ENCODE peak calls at places on chromosomes 3 and 15, in six cellular contexts. One of them, this sample, is unnamed.
A peak's percentile ranks its signal among the peaks of the same experiment; 100 is the strongest.

GRCh38 chr3:58043933-58044332 is 35.7 kb downstream of the FLNB start:
- DNase-seq in GM13976: no peak
- DNase-seq in brain microvascular endothelial cell: no peak
- DNase-seq in DND-41: no peak
- DNase-seq in ovary: no peak
- DNase-seq in OCI-LY7: no peak
- DNase-seq in this sample: no peak

GRCh38 chr3:37941608-37942540 is 48.7 kb upstream of the VILL start:
- DNase-seq in OCI-LY7: no peak
- DNase-seq in GM13976: no peak
- DNase-seq in ovary: no peak
- DNase-seq in DND-41: no peak
- DNase-seq in brain microvascular endothelial cell: no peak
- DNase-seq in this sample: no peak

GRCh38 chr3:16145176-16145575 is 29.3 kb upstream of the GALNT15 start:
- DNase-seq in OCI-LY7: no peak
- DNase-seq in DND-41: no peak
- DNase-seq in GM13976: no peak
- DNase-seq in brain microvascular endothelial cell: no peak
- DNase-seq in ovary: no peak
- DNase-seq in this sample: no peak

GRCh38 chr3:188792788-188793187 is 379.0 kb upstream of the TPRG1 start:
- DNase-seq in brain microvascular endothelial cell: peak; percentile 39
- DNase-seq in OCI-LY7: peak; percentile 67
- DNase-seq in GM13976: no peak
- DNase-seq in ovary: no peak
- DNase-seq in DND-41: peak; percentile 38
- DNase-seq in this sample: peak; percentile 16

GRCh38 chr3:120693439-120694172 is 11.6 kb upstream of the HGD start:
- DNase-seq in OCI-LY7: no peak
- DNase-seq in GM13976: no peak
- DNase-seq in ovary: no peak
- DNase-seq in DND-41: no peak
- DNase-seq in brain microvascular endothelial cell: no peak
- DNase-seq in this sample: no peak

GRCh38 chr3:119428538-119428937 is 34.9 kb downstream of the TMEM39A start:
- DNase-seq in OCI-LY7: peak; percentile 26
- DNase-seq in brain microvascular endothelial cell: no peak
- DNase-seq in ovary: no peak
- DNase-seq in GM13976: no peak
- DNase-seq in DND-41: no peak
- DNase-seq in this sample: peak; percentile 5

GRCh38 chr15:25175033-25175788 is 220.4 kb downstream of the SNRPN start:
- DNase-seq in GM13976: peak; percentile 13
- DNase-seq in OCI-LY7: no peak
- DNase-seq in DND-41: peak; percentile 2
- DNase-seq in ovary: no peak
- DNase-seq in brain microvascular endothelial cell: no peak
- DNase-seq in this sample: no peak

GRCh38 chr3:193744822-193745684 is 152.0 kb downstream of the OPA1 start:
- DNase-seq in DND-41: no peak
- DNase-seq in brain microvascular endothelial cell: no peak
- DNase-seq in GM13976: no peak
- DNase-seq in OCI-LY7: no peak
- DNase-seq in ovary: no peak
- DNase-seq in this sample: no peak

GRCh38 chr3:13621381-13622221 is 72.7 kb downstream of the FBLN2 start:
- DNase-seq in brain microvascular endothelial cell: no peak
- DNase-seq in DND-41: peak; percentile 87
- DNase-seq in GM13976: no peak
- DNase-seq in OCI-LY7: no peak
- DNase-seq in ovary: no peak
- DNase-seq in this sample: peak; percentile 68

GRCh38 chr3:71010731-71011455 is 572.6 kb downstream of the FOXP1 start:
- DNase-seq in OCI-LY7: peak; percentile 55
- DNase-seq in DND-41: peak; percentile 45
- DNase-seq in ovary: no peak
- DNase-seq in GM13976: peak; percentile 32
- DNase-seq in brain microvascular endothelial cell: no peak
- DNase-seq in this sample: peak; percentile 91

GRCh38 chr15:66864086-66864830 is 162.2 kb downstream of the SMAD6 start:
- DNase-seq in brain microvascular endothelial cell: no peak
- DNase-seq in DND-41: no peak
- DNase-seq in OCI-LY7: no peak
- DNase-seq in ovary: no peak
- DNase-seq in GM13976: no peak
- DNase-seq in this sample: no peak

GRCh38 chr3:133874344-133874743 is 21.3 kb downstream of the RAB6B start:
- DNase-seq in brain microvascular endothelial cell: no peak
- DNase-seq in GM13976: no peak
- DNase-seq in ovary: no peak
- DNase-seq in DND-41: no peak
- DNase-seq in OCI-LY7: no peak
- DNase-seq in this sample: no peak

GRCh38 chr15:69573815-69574472 is 121.3 kb downstream of the RPLP1 start:
- DNase-seq in ovary: no peak
- DNase-seq in GM13976: peak; percentile 42
- DNase-seq in DND-41: no peak
- DNase-seq in OCI-LY7: no peak
- DNase-seq in brain microvascular endothelial cell: peak; percentile 37
- DNase-seq in this sample: peak; percentile 85

GRCh38 chr3:44954962-44955361 is 21.0 kb downstream of the ZDHHC3 start:
- DNase-seq in ovary: no peak
- DNase-seq in OCI-LY7: peak; percentile 47
- DNase-seq in GM13976: peak; percentile 60
- DNase-seq in brain microvascular endothelial cell: no peak
- DNase-seq in DND-41: no peak
- DNase-seq in this sample: no peak

GRCh38 chr15:82692171-82692570 is 17.5 kb downstream of the AP3B2 start:
- DNase-seq in DND-41: no peak
- DNase-seq in ovary: no peak
- DNase-seq in GM13976: no peak
- DNase-seq in brain microvascular endothelial cell: no peak
- DNase-seq in OCI-LY7: no peak
- DNase-seq in this sample: no peak

GRCh38 chr3:193507566-193507965 is 47.1 kb downstream of the ATP13A4 start:
- DNase-seq in GM13976: no peak
- DNase-seq in brain microvascular endothelial cell: no peak
- DNase-seq in DND-41: no peak
- DNase-seq in ovary: no peak
- DNase-seq in OCI-LY7: no peak
- DNase-seq in this sample: no peak

GRCh38 chr3:43675593-43675992 is 15.1 kb upstream of the ABHD5 start:
- DNase-seq in ovary: no peak
- DNase-seq in GM13976: no peak
- DNase-seq in brain microvascular endothelial cell: no peak
- DNase-seq in OCI-LY7: no peak
- DNase-seq in DND-41: no peak
- DNase-seq in this sample: no peak

GRCh38 chr3:65986285-65986684 is 52.4 kb downstream of the MAGI1 start:
- DNase-seq in brain microvascular endothelial cell: no peak
- DNase-seq in DND-41: no peak
- DNase-seq in OCI-LY7: no peak
- DNase-seq in ovary: no peak
- DNase-seq in GM13976: no peak
- DNase-seq in this sample: no peak

GRCh38 chr3:149042766-149043386 is 43.5 kb downstream of the HLTF start:
- DNase-seq in OCI-LY7: no peak
- DNase-seq in ovary: no peak
- DNase-seq in GM13976: peak; percentile 47
- DNase-seq in brain microvascular endothelial cell: no peak
- DNase-seq in DND-41: no peak
- DNase-seq in this sample: no peak

GRCh38 chr3:197253243-197253947 is 45.0 kb downstream of the DLG1 start:
- DNase-seq in ovary: no peak
- DNase-seq in brain microvascular endothelial cell: no peak
- DNase-seq in DND-41: no peak
- DNase-seq in GM13976: no peak
- DNase-seq in OCI-LY7: no peak
- DNase-seq in this sample: peak; percentile 22

GRCh38 chr15:63374686-63375520 is 6.7 kb downstream of the CA12 start:
- DNase-seq in OCI-LY7: no peak
- DNase-seq in ovary: no peak
- DNase-seq in DND-41: no peak
- DNase-seq in brain microvascular endothelial cell: peak; percentile 51
- DNase-seq in GM13976: no peak
- DNase-seq in this sample: peak; percentile 65

GRCh38 chr15:63372753-63373152 is 8.9 kb downstream of the CA12 start:
- DNase-seq in GM13976: no peak
- DNase-seq in ovary: no peak
- DNase-seq in OCI-LY7: no peak
- DNase-seq in DND-41: no peak
- DNase-seq in brain microvascular endothelial cell: no peak
- DNase-seq in this sample: no peak

GRCh38 chr15:63373866-63374548 is 7.6 kb downstream of the CA12 start:
- DNase-seq in GM13976: no peak
- DNase-seq in ovary: no peak
- DNase-seq in brain microvascular endothelial cell: no peak
- DNase-seq in DND-41: no peak
- DNase-seq in OCI-LY7: no peak
- DNase-seq in this sample: no peak

GRCh38 chr15:63372018-63372705 is 9.5 kb downstream of the CA12 start:
- DNase-seq in ovary: no peak
- DNase-seq in DND-41: no peak
- DNase-seq in GM13976: no peak
- DNase-seq in brain microvascular endothelial cell: peak; percentile 95
- DNase-seq in OCI-LY7: no peak
- DNase-seq in this sample: peak; percentile 51

DNA sequence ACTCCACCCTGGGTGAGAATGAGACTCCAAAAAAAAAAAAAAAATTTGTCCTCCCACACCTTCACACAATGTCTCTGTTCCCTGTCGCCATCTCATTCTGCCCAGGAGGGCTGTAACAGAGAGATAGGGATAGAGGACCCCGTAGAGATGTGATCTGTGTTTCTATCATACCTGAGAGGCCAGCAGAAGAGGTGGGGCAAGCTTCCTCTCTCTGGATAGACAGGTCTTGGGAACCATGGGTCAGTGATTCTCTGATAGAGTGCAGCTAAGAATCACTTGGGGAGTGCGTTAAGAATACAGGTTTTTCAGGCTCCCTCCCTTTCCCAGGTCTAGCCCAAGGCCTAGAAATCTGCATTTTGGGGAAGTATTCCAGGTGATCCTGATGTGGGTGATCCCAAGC is 8.3 kb downstream of the CA12 start:
- DNase-seq in OCI-LY7: no peak
- DNase-seq in GM13976: no peak
- DNase-seq in DND-41: no peak
- DNase-seq in ovary: no peak
- DNase-seq in brain microvascular endothelial cell: no peak
- DNase-seq in this sample: no peak
- TF ChIP-seq CTCF in OCI-LY7: no peak
- TF ChIP-seq CTCF in GM13976: no peak
- TF ChIP-seq CTCF in DND-41: no peak
- TF ChIP-seq CTCF in ovary: no peak
- TF ChIP-seq CTCF in brain microvascular endothelial cell: no peak
- TF ChIP-seq CTCF in this sample: no peak

DNA sequence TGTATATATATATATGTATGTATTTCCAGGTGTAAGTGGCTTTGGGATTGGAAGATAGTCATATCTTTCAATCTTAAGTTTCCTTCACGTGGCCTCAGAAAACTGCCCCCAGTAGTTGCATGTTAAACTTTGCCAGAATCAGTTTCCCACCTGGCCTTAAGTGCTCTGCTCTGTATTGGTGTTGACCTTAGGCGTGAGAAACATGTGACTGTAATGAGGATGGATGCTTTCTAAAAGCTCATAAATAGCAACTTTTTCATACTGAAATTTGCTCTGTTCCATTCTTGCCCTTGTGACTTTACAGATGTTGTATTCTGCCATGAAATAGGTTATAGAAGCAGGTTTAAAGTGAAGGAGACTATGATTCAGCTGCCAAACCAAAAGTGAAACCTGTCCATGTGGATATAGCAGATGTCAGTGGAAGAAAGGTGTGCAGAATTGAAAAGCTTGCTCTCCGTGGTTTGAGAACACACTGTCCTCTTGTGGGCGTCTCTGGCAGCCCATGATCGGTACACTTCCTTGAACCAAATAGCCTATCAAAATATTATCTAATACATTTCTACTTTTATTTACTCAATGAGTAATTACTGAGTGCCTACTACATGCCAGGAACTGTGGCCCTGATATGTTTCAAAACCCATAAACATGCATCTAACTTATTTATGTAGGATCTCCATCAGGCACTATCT is 15.8 kb downstream of the SCG5 start:
- DNase-seq in OCI-LY7: no peak
- DNase-seq in ovary: no peak
- DNase-seq in GM13976: peak; percentile 44
- DNase-seq in brain microvascular endothelial cell: peak; percentile 22
- DNase-seq in DND-41: no peak
- DNase-seq in this sample: peak; percentile 13
- TF ChIP-seq CTCF in OCI-LY7: peak; percentile 25
- TF ChIP-seq CTCF in ovary: no peak
- TF ChIP-seq CTCF in GM13976: no peak
- TF ChIP-seq CTCF in brain microvascular endothelial cell: peak; percentile 63
- TF ChIP-seq CTCF in DND-41: peak; percentile 15
- TF ChIP-seq CTCF in this sample: no peak

DNA sequence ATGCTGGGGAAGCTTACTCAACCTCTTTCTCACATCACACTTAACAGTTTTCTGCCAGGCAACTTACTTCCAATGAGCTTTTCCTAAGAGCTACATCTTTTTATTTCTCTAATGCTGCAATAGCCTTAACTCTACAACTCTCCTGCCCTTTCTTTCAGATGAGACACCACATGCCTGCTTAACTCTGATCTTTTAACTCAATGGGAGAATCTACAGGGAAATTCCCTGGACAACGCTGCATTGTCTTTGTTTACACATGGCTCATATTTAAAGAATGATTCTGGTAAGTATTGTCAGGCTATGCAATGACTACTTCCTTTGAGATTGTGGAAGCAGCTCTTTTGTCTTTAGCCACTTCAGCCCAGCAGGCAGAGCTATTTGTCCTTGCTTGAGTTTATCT is 353.1 kb upstream of the BCHE start:
- DNase-seq in DND-41: no peak
- DNase-seq in OCI-LY7: no peak
- DNase-seq in brain microvascular endothelial cell: no peak
- DNase-seq in GM13976: no peak
- DNase-seq in ovary: no peak
- DNase-seq in this sample: no peak
- TF ChIP-seq CTCF in DND-41: no peak
- TF ChIP-seq CTCF in OCI-LY7: no peak
- TF ChIP-seq CTCF in brain microvascular endothelial cell: peak; percentile 49
- TF ChIP-seq CTCF in GM13976: no peak
- TF ChIP-seq CTCF in ovary: no peak
- TF ChIP-seq CTCF in this sample: no peak

DNA sequence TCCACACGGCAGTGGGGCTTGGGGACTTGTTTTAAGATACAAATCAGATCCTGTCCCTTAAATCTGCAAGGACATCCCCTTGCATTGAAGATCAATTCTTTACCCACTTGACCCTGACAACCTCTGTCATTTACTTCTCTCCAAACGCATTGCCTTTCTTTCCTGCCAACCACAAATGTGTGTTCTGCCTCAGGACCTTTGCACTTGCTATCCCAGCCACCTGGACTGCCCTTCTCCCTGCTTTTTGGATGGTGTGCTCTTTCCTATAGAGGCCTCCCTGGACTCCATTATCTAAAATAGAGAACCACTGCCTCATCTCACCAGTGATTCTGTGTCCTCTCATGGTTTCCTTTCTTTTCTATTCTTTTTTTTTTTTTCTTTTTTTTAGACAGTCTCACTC is 1.5 kb upstream of the RPL29 start:
- DNase-seq in OCI-LY7: no peak
- DNase-seq in DND-41: no peak
- DNase-seq in ovary: no peak
- DNase-seq in GM13976: no peak
- DNase-seq in brain microvascular endothelial cell: no peak
- DNase-seq in this sample: no peak
- TF ChIP-seq CTCF in OCI-LY7: no peak
- TF ChIP-seq CTCF in DND-41: no peak
- TF ChIP-seq CTCF in ovary: no peak
- TF ChIP-seq CTCF in GM13976: no peak
- TF ChIP-seq CTCF in brain microvascular endothelial cell: no peak
- TF ChIP-seq CTCF in this sample: no peak